ENCODE peak calls at places on chromosomes 2 and 18, in four cellular contexts. Z, S, F and W are unnamed samples.

GRCh38 chr2:31863867-31864266 is 146.9 kb downstream of the MEMO1 start:
- DNase-seq in F (no peak), Z (no peak), S (no peak), W (no peak)

GRCh38 chr2:45191096-45191863 is 182.0 kb upstream of the SIX2 start:
- DNase-seq in S (no peak), F (no peak), Z (peak), W (no peak)

GRCh38 chr2:64568836-64569235 is 44.7 kb downstream of the AFTPH start:
- DNase-seq in S (no peak), F (no peak), Z (peak), W (no peak)

GRCh38 chr2:10471046-10471571 is 23.0 kb upstream of the ODC1 start:
- DNase-seq in Z (no peak), S (no peak), F (no peak), W (no peak)

GRCh38 chr2:238097201-238097987 is 2.7 kb upstream of the ESPNL start:
- DNase-seq in F (no peak), Z (no peak), S (no peak), W (no peak)

GRCh38 chr2:234983011-234983726 is 31.4 kb downstream of the SH3BP4 start:
- DNase-seq in F (peak), Z (no peak), S (no peak), W (no peak)

GRCh38 chr2:221124542-221125235 is 447.4 kb downstream of the EPHA4 start:
- DNase-seq in S (no peak), Z (no peak), F (peak), W (no peak)

GRCh38 chr18:26574958-26575864 is 26.9 kb upstream of the KCTD1 start:
- DNase-seq in Z (peak), S (no peak), F (peak), W (peak)

GRCh38 chr18:23154823-23155517 is 19.7 kb downstream of the CABLES1 start:
- DNase-seq in F (no peak), S (no peak), Z (no peak), W (no peak)

GRCh38 chr2:186605041-186605440 is 15.2 kb downstream of the ITGAV start:
- DNase-seq in F (no peak), S (no peak), Z (no peak), W (no peak)

GRCh38 chr2:106845716-106846115 is 40.3 kb downstream of the ST6GAL2 start:
- DNase-seq in Z (no peak), F (no peak), S (peak), W (no peak)

GRCh38 chr2:18118703-18119102 is 240.2 kb downstream of the KCNS3 start:
- DNase-seq in F (no peak), Z (peak), S (no peak), W (no peak)

GRCh38 chr2:20991031-20991430 is 52.8 kb downstream of the APOB start:
- DNase-seq in F (no peak), S (no peak), Z (no peak), W (no peak)

GRCh38 chr2:29165362-29166236 is 50.4 kb downstream of the CLIP4 start:
- DNase-seq in F (no peak), S (no peak), Z (peak), W (no peak)

GRCh38 chr2:74440378-74441110 is 1.2 kb downstream of the RTKN start:
- DNase-seq in S (peak), Z (peak), F (peak), W (no peak)

GRCh38 chr2:150485871-150486538 is 1.5 kb downstream of the RND3 start:
- DNase-seq in F (peak), S (no peak), Z (peak), W (peak)

GRCh38 chr2:136932700-136933099 is 167.4 kb downstream of the THSD7B start:
- DNase-seq in S (peak), Z (no peak), F (no peak), W (no peak)

GRCh38 chr18:11994346-11994707 is 13.0 kb downstream of the IMPA2 start:
- DNase-seq in Z (peak), S (no peak), F (peak), W (no peak)

GRCh38 chr2:143420313-143420712 is 291.1 kb downstream of the ARHGAP15 start:
- DNase-seq in F (no peak), S (no peak), Z (no peak), W (no peak)

GRCh38 chr2:64654063-64654811 is 524 bp upstream of the SERTAD2 start:
- DNase-seq in Z (peak), F (peak), S (peak), W (no peak)

GRCh38 chr2:229401126-229401865 is 130.2 kb upstream of the PID1 start:
- DNase-seq in Z (no peak), F (no peak), S (no peak), W (no peak)

GRCh38 chr2:176852667-176853066 is 359.9 kb upstream of the HNRNPA3 start:
- DNase-seq in F (no peak), Z (no peak), S (no peak), W (no peak)

GRCh38 chr2:108611021-108611420 is 76.8 kb downstream of the LIMS1 start:
- DNase-seq in Z (no peak), S (no peak), F (no peak), W (no peak)

GRCh38 chr2:15243762-15244161 is 317.4 kb downstream of the NBAS start:
- DNase-seq in S (no peak), Z (peak), F (no peak), W (no peak)

GRCh38 chr2:31216734-31217133 is 581 bp downstream of the CAPN14 start:
- DNase-seq in F (no peak), S (no peak), Z (no peak), W (no peak)

GRCh38 chr2:207362716-207363115 is 167.0 kb upstream of the CREB1 start:
- DNase-seq in Z (no peak), S (no peak), F (no peak), W (no peak)

GRCh38 chr2:179646862-179647261 is 214.6 kb downstream of the ZNF385B start:
- DNase-seq in S (no peak), Z (no peak), F (no peak), W (no peak)

GRCh38 chr18:76765649-76766048 is 56.7 kb upstream of the ZNF236 start:
- DNase-seq in F (no peak), S (no peak), Z (no peak), W (no peak)

GRCh38 chr2:226274143-226274542 is 525.5 kb downstream of the IRS1 start:
- DNase-seq in F (no peak), Z (peak), S (no peak), W (no peak)

GRCh38 chr18:76450452-76450851 is 44.6 kb downstream of the ZNF516 start:
- DNase-seq in Z (peak), F (no peak), S (no peak), W (no peak)

GRCh38 chr2:2743164-2743571 is 412.1 kb upstream of the MYT1L start:
- DNase-seq in S (no peak), F (no peak), Z (peak), W (no peak)

GRCh38 chr2:96806468-96807126 is 9.5 kb upstream of the CNNM3 start:
- DNase-seq in F (no peak), Z (peak), S (no peak), W (no peak)
- H3K4me2 ChIP-seq in F (no peak), Z (no peak), S (peak), W (no peak)

GRCh38 chr18:62348474-62348873 is 23.4 kb downstream of the TNFRSF11A start:
- DNase-seq in Z (no peak), S (no peak), F (no peak), W (no peak)
- H3K4me2 ChIP-seq in Z (no peak), S (no peak), F (no peak), W (no peak)

DNA sequence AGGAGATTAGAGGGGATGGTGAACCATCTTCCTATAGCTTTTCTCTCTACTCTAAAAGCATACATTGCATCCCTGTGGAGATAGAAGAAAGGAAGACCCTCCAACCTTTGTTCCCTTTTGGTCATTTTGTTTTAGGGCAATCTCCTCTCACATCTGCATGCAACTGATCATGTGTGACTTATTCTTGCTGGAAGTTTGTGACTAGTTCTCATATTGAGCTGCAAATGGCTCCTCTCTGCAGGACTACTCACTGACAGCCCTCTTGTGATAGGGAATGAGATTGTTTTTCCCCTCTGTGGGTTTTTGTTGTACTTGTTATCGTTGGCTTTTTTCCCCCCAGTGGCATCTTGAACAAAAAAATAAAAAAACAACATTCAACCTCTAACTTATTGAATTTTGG is 416.0 kb upstream of the CNTNAP5 start:
- DNase-seq in S (no peak), F (no peak), Z (no peak), W (no peak)
- H3K4me2 ChIP-seq in S (no peak), F (no peak), Z (no peak), W (no peak)

GRCh38 chr2:180907731-180908130 is 72.7 kb upstream of the UBE2E3 start:
- DNase-seq in Z (peak), F (no peak), S (no peak), W (no peak)
- H3K4me2 ChIP-seq in Z (no peak), F (no peak), S (no peak), W (no peak)

DNA sequence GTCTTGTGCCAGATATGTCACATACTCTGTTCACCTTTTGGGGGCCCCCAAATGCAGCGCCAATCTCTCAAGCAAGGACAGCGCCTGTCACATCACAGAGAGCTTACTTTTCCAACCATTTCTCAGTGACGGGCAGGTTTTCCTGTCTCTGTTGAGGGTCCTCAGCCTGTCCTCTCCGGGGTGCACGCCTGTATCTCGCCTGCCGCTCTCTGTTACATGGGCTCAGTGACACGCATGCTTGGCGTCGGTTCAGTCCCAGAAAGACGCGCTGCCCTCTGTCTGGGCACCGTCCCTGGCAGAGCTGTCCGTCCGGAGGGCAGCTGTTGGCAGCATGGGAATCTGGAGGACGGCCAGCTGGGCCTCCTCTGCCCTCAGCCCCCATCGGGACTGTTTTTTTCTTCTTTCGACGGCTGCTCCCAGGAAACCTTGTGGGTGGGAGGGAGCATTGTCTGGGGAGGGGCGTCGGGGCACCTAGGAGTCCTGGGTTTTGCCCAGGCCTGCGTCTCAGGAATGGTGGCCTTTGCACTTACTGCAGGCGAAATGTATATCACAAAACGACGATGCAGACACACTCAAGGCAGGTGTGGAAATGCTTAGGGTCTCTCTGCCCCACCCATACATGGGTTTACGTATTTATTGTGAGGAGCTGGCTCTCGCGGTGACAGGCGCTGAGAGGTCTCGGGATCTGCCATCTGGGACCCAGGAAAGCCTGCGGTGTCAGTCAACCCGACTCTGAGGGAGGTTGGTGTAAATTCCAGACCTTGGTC is 30.9 kb downstream of the RTP5 start:
- DNase-seq in F (no peak), S (no peak), Z (no peak), W (no peak)
- H3K4me2 ChIP-seq in F (no peak), S (no peak), Z (no peak), W (peak)

GRCh38 chr2:46706264-46706983 is 209.2 kb downstream of the MCFD2 start:
- DNase-seq in F (no peak), Z (peak), S (no peak), W (no peak)
- H3K4me2 ChIP-seq in F (no peak), Z (peak), S (no peak), W (no peak)